ENCODE peak calls at places on chromosomes 16 and 17, in seven cellular contexts. V is prostate gland, B is endothelial cell of umbilical vein, Z is spleen, D is stomach, X is breast epithelium, W is GM23338. K is an unnamed sample.

GRCh38 chr17:38454528-38454927 is 26.3 kb downstream of the ARHGAP23 start:
- DNase-seq in V (peak; percentile 84), Z (no peak), X (peak; percentile 81), B (peak; percentile 80), W (no peak), D (peak; percentile 63), K (peak; percentile 55)

GRCh38 chr17:76071497-76072148 is 694 bp downstream of the SRP68 start:
- DNase-seq in D (no peak), V (no peak), B (no peak), X (no peak), W (no peak), Z (no peak), K (no peak)

GRCh38 chr17:17569691-17570090 is 21.8 kb downstream of the PEMT start:
- DNase-seq in Z (no peak), W (no peak), B (no peak), X (no peak), V (no peak), D (no peak), K (no peak)

GRCh38 chr16:86063696-86064405 is 164.9 kb downstream of the IRF8 start:
- DNase-seq in B (no peak), Z (peak; percentile 64), D (no peak), W (no peak), X (no peak), V (no peak), K (no peak)

GRCh38 chr17:9370464-9370863 is 205.2 kb downstream of the STX8 start:
- DNase-seq in X (no peak), V (no peak), B (no peak), W (no peak), Z (no peak), D (no peak), K (no peak)

GRCh38 chr16:82368041-82368440 is 198.0 kb upstream of the MPHOSPH6 start:
- DNase-seq in V (peak; percentile 26), D (peak; percentile 66), W (peak; percentile 66), Z (no peak), B (peak; percentile 36), X (no peak), K (no peak)

GRCh38 chr16:69796285-69797118 is 34.4 kb downstream of the WWP2 start:
- DNase-seq in D (no peak), V (peak; percentile 36), W (peak; percentile 88), B (peak; percentile 71), Z (no peak), X (no peak), K (peak; percentile 25)

GRCh38 chr17:73142763-73143395 is 21.9 kb upstream of the SSTR2 start:
- DNase-seq in W (no peak), Z (no peak), V (no peak), B (peak; percentile 30), D (no peak), X (no peak), K (no peak)

GRCh38 chr16:13471036-13471435 is 448.9 kb upstream of the ERCC4 start:
- DNase-seq in Z (no peak), X (no peak), D (no peak), B (no peak), V (no peak), W (peak; percentile 33), K (no peak)

GRCh38 chr16:12498077-12498476 is 305.6 kb downstream of the CPPED1 start:
- DNase-seq in X (no peak), V (no peak), B (no peak), Z (no peak), W (no peak), D (no peak), K (no peak)

GRCh38 chr17:16988749-16989229 is 16.9 kb upstream of the TNFRSF13B start:
- DNase-seq in W (no peak), V (no peak), Z (no peak), X (peak; percentile 34), D (no peak), B (no peak), K (peak; percentile 36)

GRCh38 chr17:67157732-67158639 is 87.0 kb downstream of the HELZ start:
- DNase-seq in Z (no peak), W (peak; percentile 43), B (peak; percentile 16), V (no peak), X (no peak), D (no peak), K (no peak)

GRCh38 chr17:49402706-49403105 is 12.0 kb downstream of the PHB1 start:
- DNase-seq in X (no peak), V (no peak), Z (no peak), W (no peak), B (no peak), D (no peak), K (no peak)

GRCh38 chr17:76089680-76090516 is 10.9 kb downstream of the ZACN start:
- DNase-seq in B (no peak), W (no peak), Z (no peak), X (no peak), V (no peak), D (no peak), K (no peak)

GRCh38 chr16:7013990-7014389 is 318.7 kb upstream of the RBFOX1 start:
- DNase-seq in D (no peak), V (no peak), Z (no peak), X (no peak), B (no peak), W (peak; percentile 23), K (no peak)

GRCh38 chr17:82242698-82242976 is 13.8 kb downstream of the SLC16A3 start:
- DNase-seq in W (no peak), Z (peak; percentile 78), B (no peak), X (no peak), D (no peak), V (no peak), K (no peak)

GRCh38 chr17:80892900-80893603 is 98.6 kb upstream of the CHMP6 start:
- DNase-seq in W (no peak), D (no peak), B (peak; percentile 36), Z (no peak), V (no peak), X (no peak), K (no peak)

GRCh38 chr17:49359990-49360795 is 1.9 kb downstream of the ZNF652 start:
- DNase-seq in D (no peak), V (no peak), X (no peak), B (peak; percentile 26), W (no peak), Z (no peak), K (no peak)

GRCh38 chr17:13597723-13598347 is 3.9 kb downstream of the HS3ST3A1 start:
- DNase-seq in Z (no peak), B (peak; percentile 27), V (peak; percentile 12), W (peak; percentile 46), D (no peak), X (no peak), K (peak; percentile 14)

GRCh38 chr16:79843631-79844043 is 243.1 kb upstream of the MAF start:
- DNase-seq in W (no peak), V (no peak), B (no peak), X (no peak), Z (no peak), D (no peak), K (no peak)

GRCh38 chr17:66775262-66775661 is 59.7 kb upstream of the CACNG5 start:
- DNase-seq in X (no peak), Z (no peak), V (no peak), W (no peak), D (no peak), B (no peak), K (no peak)

DNA sequence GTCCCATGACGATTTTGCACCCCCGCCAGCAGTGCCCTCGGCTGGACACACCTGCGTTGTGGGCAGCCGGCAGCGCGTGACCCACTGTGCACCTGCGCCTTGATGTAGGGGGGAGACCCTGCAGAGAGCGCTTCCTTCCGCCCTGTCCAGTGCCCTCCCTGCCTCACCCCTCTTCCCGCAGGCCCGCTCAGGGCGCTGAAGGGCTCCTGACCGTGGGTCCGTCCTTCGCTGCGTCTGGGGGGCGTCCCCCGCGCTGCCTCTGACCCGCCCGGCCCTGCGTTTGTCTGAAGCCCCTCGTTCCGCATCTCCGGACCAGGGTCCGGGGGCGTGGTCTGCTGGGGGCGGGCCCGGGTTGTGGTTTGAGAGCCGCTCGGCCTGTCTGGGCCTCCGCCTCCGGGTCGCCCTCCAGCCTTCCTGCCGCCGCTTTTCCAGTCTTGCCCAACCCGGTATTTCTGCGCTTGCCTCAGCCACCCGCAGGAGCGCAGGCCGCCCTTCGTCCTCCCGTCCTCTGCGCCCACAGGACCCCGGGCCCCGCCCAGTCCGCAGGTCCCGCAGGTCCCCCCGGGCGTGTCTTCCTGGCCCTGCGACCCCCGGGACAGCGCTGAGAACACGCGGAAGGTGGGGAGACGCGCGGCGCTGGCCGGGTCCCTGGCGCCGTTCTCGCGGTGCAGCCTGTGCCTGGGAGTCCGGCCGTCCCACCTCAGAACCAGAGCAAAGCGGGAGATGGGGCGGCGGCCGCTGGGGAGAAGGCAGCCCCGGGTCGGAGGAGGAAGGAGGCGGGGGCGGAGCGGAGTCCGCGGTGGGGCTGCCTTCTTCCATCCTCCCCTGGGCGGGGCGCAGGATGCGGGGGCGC is 4.0 kb upstream of the IL17C start:
- DNase-seq in X (no peak), B (peak; percentile 44), D (peak; percentile 53), W (peak; percentile 90), V (no peak), Z (peak; percentile 95), K (peak; percentile 74)
- H3K4me3 ChIP-seq in X (peak overlapping the region; percentile 69), B (peak overlapping the region; percentile 56), D (peak overlapping the region; percentile 35), W (peak overlapping the region; percentile 89), V (peak overlapping the region; percentile 8), Z (peak overlapping the region; percentile 62), K (peak overlapping the region; percentile 36)

GRCh38 chr17:4897198-4897657 is 2.1 kb upstream of the C17orf107 start:
- DNase-seq in B (no peak), V (no peak), X (no peak), Z (no peak), W (no peak), D (no peak), K (no peak)
- H3K36me3 ChIP-seq in B (no peaks in the 10 kb centered on the region), V (peaks cover 24% of the 10 kb centered on the region), X (peaks cover 6% of the 10 kb centered on the region), Z (peaks cover 55% of the 10 kb centered on the region), W (no peaks in the 10 kb centered on the region), D (peaks cover 46% of the 10 kb centered on the region), K (peaks cover 30% of the 10 kb centered on the region)

DNA sequence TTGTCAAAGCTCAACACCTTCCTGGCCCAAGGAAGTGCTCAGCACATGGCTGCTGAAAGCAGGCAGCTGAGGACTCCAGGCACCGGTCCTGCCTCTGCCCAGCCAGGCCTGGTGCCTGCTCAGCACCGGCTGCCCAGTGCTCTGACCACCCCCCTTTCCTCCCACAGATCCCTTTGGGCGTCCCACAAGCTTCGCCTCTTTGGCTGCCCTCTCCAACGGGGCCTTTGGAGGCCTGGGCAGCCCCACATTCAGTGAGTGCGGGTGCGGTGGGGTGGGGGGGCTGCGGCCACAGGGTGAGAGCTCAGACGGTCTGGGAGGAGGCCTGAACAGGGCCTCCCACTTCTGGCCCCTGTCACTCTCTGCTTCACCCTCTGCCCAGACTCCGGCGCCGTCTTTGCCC is 10.2 kb downstream of the FBRS start:
- DNase-seq in W (no peak), V (no peak), B (no peak), Z (no peak), X (no peak), D (no peak), K (no peak)
- TF ChIP-seq POLR2AphosphoS5 in W (no peak), V (no peak), B (no peak), Z (peak; percentile 38), X (no peak), D (no peak), K (no peak)

DNA sequence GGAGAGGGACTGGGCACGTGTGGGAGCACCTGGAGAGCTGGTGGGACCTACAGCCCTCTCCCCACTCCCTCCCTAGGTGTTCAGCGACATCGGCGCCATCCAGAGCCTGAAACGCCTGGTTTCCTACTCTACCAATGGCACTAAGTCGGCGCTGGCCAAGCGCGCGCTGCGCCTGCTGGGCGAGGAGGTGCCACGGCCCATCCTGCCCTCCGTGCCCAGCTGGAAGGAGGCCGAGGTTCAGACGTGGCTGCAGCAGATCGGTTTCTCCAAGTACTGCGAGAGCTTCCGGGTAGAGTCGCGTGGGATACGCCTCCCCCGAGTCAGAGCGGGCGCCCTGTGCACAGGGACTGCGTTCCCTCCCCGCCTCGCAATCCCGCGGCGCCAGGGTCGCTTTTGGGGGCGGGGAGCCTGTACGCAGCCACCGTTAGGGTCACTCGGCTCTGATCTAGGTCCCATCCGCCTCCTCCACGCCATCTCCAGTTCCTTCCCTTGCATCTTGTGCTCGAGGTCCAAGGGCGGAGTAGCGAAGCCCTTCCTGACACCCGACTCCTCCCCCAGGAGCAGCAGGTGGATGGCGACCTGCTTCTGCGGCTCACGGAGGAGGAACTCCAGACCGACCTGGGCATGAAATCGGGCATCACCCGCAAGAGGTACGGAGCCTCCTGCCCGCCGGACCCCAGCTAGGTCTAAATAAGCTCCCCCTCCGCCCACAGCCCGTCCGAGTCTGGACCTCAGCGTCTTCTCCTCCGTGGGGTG is 13.0 kb downstream of the SARM1 start:
- DNase-seq in B (peak; percentile 25), D (peak; percentile 88), Z (peak; percentile 90), W (peak; percentile 66), V (peak; percentile 71), X (no peak), K (peak; percentile 84)
- H3K4me3 ChIP-seq in B (peak overlapping the region; percentile 12), D (peak overlapping the region; percentile 43), Z (peak overlapping the region; percentile 56), W (peak overlapping the region; percentile 90), V (peak overlapping the region; percentile 46), X (peak overlapping the region; percentile 57), K (peak overlapping the region; percentile 10)

K was measured in transverse colon.